ENCODE peak calls at places on chromosomes 5 and 9, in eight cellular contexts. One of them, this sample, is unnamed.

GRCh38 chr9:72038408-72038807 is 22.0 kb downstream of the C9orf57 start:
- DNase-seq in right cardiac atrium: peak; percentile 60
- DNase-seq in CD8-positive, alpha-beta memory T cell: no peak
- DNase-seq in DND-41: no peak
- DNase-seq in keratinocyte: no peak
- DNase-seq in stomach: peak; percentile 37
- DNase-seq in GM23338: no peak
- DNase-seq in body of pancreas: no peak
- DNase-seq in this sample: no peak

GRCh38 chr5:97629281-97629680 is 446.2 kb upstream of the RIOK2 start:
- DNase-seq in right cardiac atrium: peak; percentile 71
- DNase-seq in CD8-positive, alpha-beta memory T cell: no peak
- DNase-seq in DND-41: no peak
- DNase-seq in keratinocyte: no peak
- DNase-seq in stomach: no peak
- DNase-seq in GM23338: peak; percentile 3
- DNase-seq in body of pancreas: no peak
- DNase-seq in this sample: peak; percentile 24

GRCh38 chr9:8724284-8725018 is 924.9 kb upstream of the DMAC1 start:
- DNase-seq in right cardiac atrium: no peak
- DNase-seq in CD8-positive, alpha-beta memory T cell: no peak
- DNase-seq in DND-41: no peak
- DNase-seq in keratinocyte: no peak
- DNase-seq in stomach: no peak
- DNase-seq in GM23338: no peak
- DNase-seq in body of pancreas: no peak
- DNase-seq in this sample: peak; percentile 51

GRCh38 chr5:135134686-135135381 is 100.8 kb upstream of the PITX1 start:
- DNase-seq in right cardiac atrium: no peak
- DNase-seq in CD8-positive, alpha-beta memory T cell: no peak
- DNase-seq in DND-41: no peak
- DNase-seq in keratinocyte: no peak
- DNase-seq in stomach: no peak
- DNase-seq in GM23338: no peak
- DNase-seq in body of pancreas: no peak
- DNase-seq in this sample: no peak

GRCh38 chr9:16202913-16203734 is 650.3 kb downstream of the CCDC171 start:
- DNase-seq in right cardiac atrium: no peak
- DNase-seq in CD8-positive, alpha-beta memory T cell: no peak
- DNase-seq in DND-41: no peak
- DNase-seq in keratinocyte: peak; percentile 19
- DNase-seq in stomach: no peak
- DNase-seq in GM23338: no peak
- DNase-seq in body of pancreas: no peak
- DNase-seq in this sample: no peak

GRCh38 chr9:129628709-129629108 is 2.7 kb downstream of the NTMT1 start:
- DNase-seq in right cardiac atrium: no peak
- DNase-seq in CD8-positive, alpha-beta memory T cell: no peak
- DNase-seq in DND-41: no peak
- DNase-seq in keratinocyte: no peak
- DNase-seq in stomach: no peak
- DNase-seq in GM23338: no peak
- DNase-seq in body of pancreas: no peak
- DNase-seq in this sample: peak; percentile 31

GRCh38 chr5:14146725-14147124 is 3.6 kb downstream of the TRIO start:
- DNase-seq in right cardiac atrium: no peak
- DNase-seq in CD8-positive, alpha-beta memory T cell: no peak
- DNase-seq in DND-41: no peak
- DNase-seq in keratinocyte: no peak
- DNase-seq in stomach: no peak
- DNase-seq in GM23338: no peak
- DNase-seq in body of pancreas: no peak
- DNase-seq in this sample: no peak

GRCh38 chr5:92552206-92553160 is 1028.5 kb downstream of the NR2F1-AS1 start:
- DNase-seq in right cardiac atrium: no peak
- DNase-seq in CD8-positive, alpha-beta memory T cell: no peak
- DNase-seq in DND-41: no peak
- DNase-seq in keratinocyte: peak; percentile 25
- DNase-seq in stomach: no peak
- DNase-seq in GM23338: no peak
- DNase-seq in body of pancreas: no peak
- DNase-seq in this sample: no peak

GRCh38 chr5:115460476-115460875 is 84.1 kb downstream of the FEM1C start:
- DNase-seq in right cardiac atrium: peak; percentile 86
- DNase-seq in CD8-positive, alpha-beta memory T cell: no peak
- DNase-seq in DND-41: no peak
- DNase-seq in keratinocyte: peak; percentile 36
- DNase-seq in stomach: peak; percentile 80
- DNase-seq in GM23338: no peak
- DNase-seq in body of pancreas: peak; percentile 23
- DNase-seq in this sample: no peak

GRCh38 chr5:116441223-116441622 is 133.4 kb downstream of the SEMA6A start:
- DNase-seq in right cardiac atrium: no peak
- DNase-seq in CD8-positive, alpha-beta memory T cell: no peak
- DNase-seq in DND-41: no peak
- DNase-seq in keratinocyte: no peak
- DNase-seq in stomach: no peak
- DNase-seq in GM23338: peak; percentile 69
- DNase-seq in body of pancreas: no peak
- DNase-seq in this sample: no peak

GRCh38 chr5:67985686-67986387 is 229.7 kb upstream of the PIK3R1 start:
- DNase-seq in right cardiac atrium: no peak
- DNase-seq in CD8-positive, alpha-beta memory T cell: no peak
- DNase-seq in DND-41: no peak
- DNase-seq in keratinocyte: no peak
- DNase-seq in stomach: no peak
- DNase-seq in GM23338: no peak
- DNase-seq in body of pancreas: no peak
- DNase-seq in this sample: no peak

GRCh38 chr5:1665231-1665630 is 134.4 kb downstream of the MRPL36 start:
- DNase-seq in right cardiac atrium: no peak
- DNase-seq in CD8-positive, alpha-beta memory T cell: no peak
- DNase-seq in DND-41: no peak
- DNase-seq in keratinocyte: no peak
- DNase-seq in stomach: no peak
- DNase-seq in GM23338: no peak
- DNase-seq in body of pancreas: no peak
- DNase-seq in this sample: no peak

GRCh38 chr9:130341839-130342713 is 76.5 kb downstream of the HMCN2 start:
- DNase-seq in right cardiac atrium: peak; percentile 33
- DNase-seq in CD8-positive, alpha-beta memory T cell: no peak
- DNase-seq in DND-41: no peak
- DNase-seq in keratinocyte: no peak
- DNase-seq in stomach: no peak
- DNase-seq in GM23338: no peak
- DNase-seq in body of pancreas: no peak
- DNase-seq in this sample: no peak

GRCh38 chr9:98504883-98505282 is 203.9 kb downstream of the GABBR2 start:
- DNase-seq in right cardiac atrium: no peak
- DNase-seq in CD8-positive, alpha-beta memory T cell: no peak
- DNase-seq in DND-41: no peak
- DNase-seq in keratinocyte: no peak
- DNase-seq in stomach: no peak
- DNase-seq in GM23338: no peak
- DNase-seq in body of pancreas: no peak
- DNase-seq in this sample: no peak

GRCh38 chr9:12544700-12545099 is 148.5 kb upstream of the TYRP1 start:
- DNase-seq in right cardiac atrium: no peak
- DNase-seq in CD8-positive, alpha-beta memory T cell: no peak
- DNase-seq in DND-41: no peak
- DNase-seq in keratinocyte: no peak
- DNase-seq in stomach: no peak
- DNase-seq in GM23338: no peak
- DNase-seq in body of pancreas: no peak
- DNase-seq in this sample: no peak

GRCh38 chr5:39249560-39250274 is 30.4 kb upstream of the FYB1 start:
- DNase-seq in right cardiac atrium: no peak
- DNase-seq in CD8-positive, alpha-beta memory T cell: no peak
- DNase-seq in DND-41: no peak
- DNase-seq in keratinocyte: no peak
- DNase-seq in stomach: no peak
- DNase-seq in GM23338: no peak
- DNase-seq in body of pancreas: no peak
- DNase-seq in this sample: no peak
- H3K4me1 ChIP-seq in right cardiac atrium: no peaks in the 10 kb centered on the region
- H3K4me1 ChIP-seq in CD8-positive, alpha-beta memory T cell: no peaks in the 10 kb centered on the region
- H3K4me1 ChIP-seq in DND-41: no peaks in the 10 kb centered on the region
- H3K4me1 ChIP-seq in keratinocyte: no peaks in the 10 kb centered on the region
- H3K4me1 ChIP-seq in stomach: no peaks in the 10 kb centered on the region
- H3K4me1 ChIP-seq in GM23338: no peaks in the 10 kb centered on the region
- H3K4me1 ChIP-seq in body of pancreas: no peaks in the 10 kb centered on the region
- H3K4me1 ChIP-seq in this sample: no peaks in the 10 kb centered on the region

DNA sequence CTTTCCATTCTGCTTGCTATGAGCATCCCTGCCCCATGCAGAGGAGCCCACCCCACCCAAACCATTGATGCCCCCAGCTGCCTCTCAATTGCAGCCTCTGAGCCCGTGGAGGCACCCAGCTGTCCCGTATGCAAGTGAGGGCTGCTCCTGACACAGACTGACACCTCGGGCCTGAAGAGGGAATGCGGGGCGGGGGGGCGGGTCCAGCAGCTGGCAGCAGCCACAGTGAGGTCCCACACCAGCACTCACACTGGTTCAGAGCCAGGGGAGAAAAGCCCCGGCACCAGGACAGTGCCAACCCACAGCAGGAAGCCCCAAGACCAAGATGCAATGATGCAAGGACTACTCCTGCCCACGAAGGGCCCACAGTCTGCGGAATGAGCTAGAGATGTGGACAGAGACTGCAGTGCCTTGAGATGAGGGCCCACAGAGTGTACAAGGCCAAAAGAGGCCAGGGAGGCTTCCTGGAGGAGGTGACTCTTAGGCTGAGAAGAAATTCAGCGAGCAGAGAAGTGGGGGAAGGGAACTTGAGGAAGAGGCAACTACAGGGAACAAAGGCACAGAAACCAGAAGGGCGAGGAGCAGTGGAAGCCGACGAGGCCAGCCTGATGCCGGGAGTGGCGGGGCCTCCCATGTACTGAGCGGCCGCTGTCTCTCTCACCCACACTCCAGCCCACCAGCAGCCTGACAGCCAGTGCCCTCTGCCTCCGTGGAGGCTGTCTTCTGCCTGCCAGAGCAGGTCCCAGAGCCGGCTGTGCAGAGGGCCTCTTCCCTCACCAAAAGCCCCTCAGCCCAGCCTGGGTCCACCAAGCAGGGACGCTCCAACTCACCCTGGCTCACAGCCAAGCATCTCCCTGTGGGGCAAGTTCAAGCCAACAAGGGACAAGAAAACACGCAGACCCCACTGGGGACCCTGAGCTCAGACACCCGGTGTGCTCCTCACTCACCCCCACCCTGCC is 9.2 kb downstream of the EEIG1 start:
- DNase-seq in right cardiac atrium: peak; percentile 62
- DNase-seq in CD8-positive, alpha-beta memory T cell: peak; percentile 28
- DNase-seq in DND-41: no peak
- DNase-seq in keratinocyte: no peak
- DNase-seq in stomach: no peak
- DNase-seq in GM23338: peak; percentile 69
- DNase-seq in body of pancreas: no peak
- DNase-seq in this sample: no peak
- H3K4me1 ChIP-seq in right cardiac atrium: peaks cover 73% of the 10 kb centered on the region
- H3K4me1 ChIP-seq in CD8-positive, alpha-beta memory T cell: peaks cover 98% of the 10 kb centered on the region
- H3K4me1 ChIP-seq in DND-41: peaks cover 6% of the 10 kb centered on the region
- H3K4me1 ChIP-seq in keratinocyte: peaks cover 45% of the 10 kb centered on the region
- H3K4me1 ChIP-seq in stomach: peaks cover 99% of the 10 kb centered on the region
- H3K4me1 ChIP-seq in GM23338: peaks cover 33% of the 10 kb centered on the region
- H3K4me1 ChIP-seq in body of pancreas: peaks cover 99% of the 10 kb centered on the region
- H3K4me1 ChIP-seq in this sample: peaks cover 96% of the 10 kb centered on the region

DNA sequence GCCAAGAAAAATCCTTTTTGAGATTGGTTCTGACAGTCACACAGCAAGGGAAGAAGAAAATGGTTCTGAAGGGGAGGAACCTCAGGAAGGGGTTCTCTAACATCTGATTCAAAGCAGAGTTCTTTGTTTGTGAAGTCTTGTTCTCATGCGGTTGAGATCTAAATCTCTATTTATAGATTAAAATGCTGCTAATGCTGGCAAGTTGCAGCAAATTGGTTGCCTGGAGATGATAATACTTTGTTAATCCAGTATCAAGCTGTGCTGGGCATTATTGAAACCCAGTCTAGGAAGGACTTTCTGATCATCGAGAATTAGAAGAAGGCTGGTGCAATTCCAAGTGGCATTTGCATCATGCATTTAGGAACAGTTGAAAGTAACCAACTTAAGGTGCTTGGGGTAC is 34.0 kb upstream of the SLC28A3 start:
- DNase-seq in right cardiac atrium: no peak
- DNase-seq in CD8-positive, alpha-beta memory T cell: no peak
- DNase-seq in DND-41: no peak
- DNase-seq in keratinocyte: no peak
- DNase-seq in stomach: no peak
- DNase-seq in GM23338: no peak
- DNase-seq in body of pancreas: no peak
- DNase-seq in this sample: no peak
- H3K4me1 ChIP-seq in right cardiac atrium: no peaks in the 10 kb centered on the region
- H3K4me1 ChIP-seq in CD8-positive, alpha-beta memory T cell: no peaks in the 10 kb centered on the region
- H3K4me1 ChIP-seq in DND-41: no peaks in the 10 kb centered on the region
- H3K4me1 ChIP-seq in keratinocyte: no peaks in the 10 kb centered on the region
- H3K4me1 ChIP-seq in stomach: no peaks in the 10 kb centered on the region
- H3K4me1 ChIP-seq in GM23338: no peaks in the 10 kb centered on the region
- H3K4me1 ChIP-seq in body of pancreas: no peaks in the 10 kb centered on the region
- H3K4me1 ChIP-seq in this sample: no peaks in the 10 kb centered on the region

DNA sequence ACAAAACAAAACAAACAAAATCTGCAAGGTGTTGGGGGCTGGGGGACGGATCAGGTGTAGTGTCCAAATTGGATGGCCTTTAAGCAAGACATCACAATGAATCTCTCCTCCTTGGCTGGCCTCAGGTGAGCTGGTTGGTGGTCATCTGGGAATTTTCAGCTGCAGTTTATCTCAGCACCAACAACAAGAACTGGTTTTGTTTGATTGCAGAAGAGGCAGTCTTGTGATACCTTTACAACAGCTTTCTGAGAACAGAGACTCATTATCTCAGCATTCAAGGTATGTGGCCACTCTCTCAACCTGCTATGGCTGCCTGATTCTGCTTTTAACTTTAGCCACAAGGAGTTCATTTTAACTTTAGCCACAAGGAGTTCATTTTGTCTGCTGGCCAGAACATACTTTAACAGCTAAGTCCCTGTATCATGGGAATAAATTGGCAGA is 1543.4 kb downstream of the EFNA5 start:
- DNase-seq in right cardiac atrium: no peak
- DNase-seq in CD8-positive, alpha-beta memory T cell: no peak
- DNase-seq in DND-41: no peak
- DNase-seq in keratinocyte: no peak
- DNase-seq in stomach: no peak
- DNase-seq in GM23338: peak; percentile 18
- DNase-seq in body of pancreas: no peak
- DNase-seq in this sample: no peak
- H3K4me1 ChIP-seq in right cardiac atrium: no peaks in the 10 kb centered on the region
- H3K4me1 ChIP-seq in CD8-positive, alpha-beta memory T cell: no peaks in the 10 kb centered on the region
- H3K4me1 ChIP-seq in DND-41: no peaks in the 10 kb centered on the region
- H3K4me1 ChIP-seq in keratinocyte: no peaks in the 10 kb centered on the region
- H3K4me1 ChIP-seq in stomach: no peaks in the 10 kb centered on the region
- H3K4me1 ChIP-seq in GM23338: peaks cover 3% of the 10 kb centered on the region
- H3K4me1 ChIP-seq in body of pancreas: no peaks in the 10 kb centered on the region
- H3K4me1 ChIP-seq in this sample: no peaks in the 10 kb centered on the region

This sample was measured in testis.